ENCODE peak calls at places on chromosomes 4 and X, in five cellular contexts. Q is MM.1S, V is brain microvascular endothelial cell, W is NCI-H1105 treated with DMSO at 0.1 percent for 48 hours, Z is AG09309. X is an unnamed sample.

GRCh38 chrX:3465017-3465416 is 118.6 kb upstream of the MXRA5 start:
- DNase-seq in Q (no peak), V (no peak), W (no peak), Z (no peak), X (no peak)

GRCh38 chr4:145279122-145279960 is 99.0 kb upstream of the OTUD4 start:
- DNase-seq in Q (no peak), V (peak), W (no peak), Z (peak), X (peak)

GRCh38 chrX:53456254-53456653 is 22.1 kb upstream of the HSD17B10 start:
- DNase-seq in Q (no peak), V (no peak), W (no peak), Z (no peak), X (no peak)

GRCh38 chr4:24910504-24910903 is 2.3 kb downstream of the CCDC149 start:
- DNase-seq in Q (no peak), V (peak), W (no peak), Z (peak), X (no peak)

GRCh38 chr4:5810151-5810550 is 82.7 kb downstream of the CRMP1 start:
- DNase-seq in Q (no peak), V (no peak), W (no peak), Z (no peak), X (no peak)

GRCh38 chr4:7854697-7855370 is 84.8 kb downstream of the AFAP1 start:
- DNase-seq in Q (no peak), V (no peak), W (no peak), Z (no peak), X (peak)

GRCh38 chrX:71282514-71283408 is 674 bp upstream of the NONO start:
- DNase-seq in Q (no peak), V (peak), W (peak), Z (no peak), X (no peak)

GRCh38 chr4:93897559-93897958 is 69.0 kb downstream of the ATOH1 start:
- DNase-seq in Q (peak), V (no peak), W (peak), Z (no peak), X (no peak)

GRCh38 chr4:54661686-54662085 is 3.9 kb downstream of the KIT start:
- DNase-seq in Q (no peak), V (peak), W (no peak), Z (peak), X (no peak)

GRCh38 chr4:153532227-153532626 is 66.1 kb downstream of the TMEM131L start:
- DNase-seq in Q (no peak), V (no peak), W (no peak), Z (no peak), X (no peak)

GRCh38 chr4:75653845-75654503 is 19.2 kb downstream of the G3BP2 start:
- DNase-seq in Q (no peak), V (peak), W (no peak), Z (no peak), X (no peak)

X was measured in Daoy.